ENCODE peak calls at places on chromosomes 2 and 18, in seven cellular contexts. D is sigmoid colon, Z is lung, R is fibroblast of villous mesenchyme, L is BE2C, O is cardiac muscle cell, W is heart left ventricle. C is an unnamed sample.

GRCh38 chr2:128736046-128736688 is 417.5 kb upstream of the HS6ST1 start:
- DNase-seq in D (no peak), Z (no peak), R (no peak), L (peak), O (peak), W (no peak), C (peak)

GRCh38 chr2:69964353-69964831 is 3.0 kb upstream of the ASPRV1 start:
- DNase-seq in D (no peak), Z (no peak), R (no peak), L (no peak), O (no peak), W (no peak), C (no peak)

GRCh38 chr2:231531408-231532188 is 1.4 kb upstream of the NMUR1 start:
- DNase-seq in D (peak), Z (no peak), R (peak), L (no peak), O (no peak), W (no peak), C (no peak)

GRCh38 chr2:214630402-214631035 is 179.0 kb downstream of the BARD1 start:
- DNase-seq in D (no peak), Z (no peak), R (no peak), L (no peak), O (no peak), W (no peak), C (no peak)

GRCh38 chr2:236601306-236602202 is 31.9 kb downstream of the ACKR3 start:
- DNase-seq in D (no peak), Z (no peak), R (no peak), L (no peak), O (no peak), W (no peak), C (no peak)

GRCh38 chr2:42928692-42929576 is 136.6 kb upstream of the HAAO start:
- DNase-seq in D (no peak), Z (no peak), R (peak), L (peak), O (peak), W (no peak), C (no peak)

GRCh38 chr18:63603772-63604171 is 16.6 kb downstream of the SERPINB13 start:
- DNase-seq in D (no peak), Z (no peak), R (peak), L (no peak), O (no peak), W (no peak), C (no peak)

GRCh38 chr18:26863921-26864497 is 1.5 kb downstream of the AQP4 start:
- DNase-seq in D (no peak), Z (peak), R (no peak), L (no peak), O (no peak), W (no peak), C (no peak)

GRCh38 chr2:7989823-7990222 is 692.0 kb upstream of the ID2 start:
- DNase-seq in D (no peak), Z (no peak), R (no peak), L (no peak), O (no peak), W (no peak), C (no peak)

GRCh38 chr2:58767833-58768726 is 527.0 kb upstream of the FANCL start:
- DNase-seq in D (no peak), Z (no peak), R (no peak), L (no peak), O (no peak), W (no peak), C (no peak)

GRCh38 chr2:86087936-86088850 is 17.5 kb downstream of the POLR1A start:
- DNase-seq in D (no peak), Z (no peak), R (no peak), L (peak), O (no peak), W (no peak), C (no peak)

GRCh38 chr2:26184555-26185303 is 11.8 kb downstream of the GAREM2 start:
- DNase-seq in D (peak), Z (peak), R (peak), L (no peak), O (peak), W (peak), C (peak)

GRCh38 chr2:222318026-222318711 is 19.4 kb upstream of the PAX3 start:
- DNase-seq in D (no peak), Z (no peak), R (peak), L (peak), O (peak), W (no peak), C (peak)

GRCh38 chr2:41932241-41933034 is 115.4 kb upstream of the PKDCC start:
- DNase-seq in D (peak), Z (peak), R (peak), L (peak), O (peak), W (peak), C (peak)

GRCh38 chr2:68885074-68885810 is 14.0 kb upstream of the BMP10 start:
- DNase-seq in D (no peak), Z (no peak), R (no peak), L (no peak), O (no peak), W (no peak), C (no peak)

GRCh38 chr18:38047820-38048219 is 482.2 kb upstream of the CELF4 start:
- DNase-seq in D (no peak), Z (no peak), R (no peak), L (no peak), O (no peak), W (no peak), C (no peak)
- TF ChIP-seq CTCF in D (no peak), Z (no peak), R (no peak), L (peak), O (no peak), W (no peak), C (no peak)

DNA sequence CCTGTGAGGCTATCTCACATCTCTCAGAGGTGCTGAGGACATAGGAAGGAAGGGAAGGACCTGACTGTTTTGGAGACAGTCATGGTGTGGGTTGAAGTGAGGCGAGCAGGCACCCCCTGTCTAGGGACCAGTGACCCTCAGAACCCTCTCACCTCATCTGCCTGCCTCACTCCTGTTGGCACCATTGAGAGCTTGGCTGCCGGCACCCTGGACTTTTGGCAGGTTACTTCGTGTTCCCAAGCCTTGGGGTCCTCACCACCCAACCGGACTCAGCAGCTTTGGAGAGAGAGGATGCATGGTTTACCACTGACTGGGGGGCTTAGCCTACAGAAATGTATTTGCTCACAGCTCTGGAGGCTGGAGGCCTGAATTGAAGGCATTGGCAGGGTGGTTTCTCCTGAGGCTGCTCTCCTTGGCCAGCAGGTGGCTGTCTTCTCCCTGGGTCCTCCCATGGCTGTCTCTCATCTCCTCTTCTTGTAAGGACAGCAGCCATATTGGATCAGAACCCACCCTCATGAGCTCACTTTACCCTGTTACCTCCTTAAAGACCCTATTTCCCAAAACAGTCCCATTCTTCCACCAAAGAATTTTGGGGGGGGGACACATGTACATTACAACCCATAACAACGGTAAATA is 142.0 kb downstream of the TSN start:
- DNase-seq in D (no peak), Z (no peak), R (peak), L (peak), O (peak), W (no peak), C (no peak)
- TF ChIP-seq CTCF in D (no peak), Z (no peak), R (peak), L (peak), O (peak), W (no peak), C (peak)

GRCh38 chr2:60313470-60314172 is 239.8 kb downstream of the BCL11A start:
- DNase-seq in D (no peak), Z (no peak), R (no peak), L (no peak), O (no peak), W (no peak), C (peak)
- TF ChIP-seq CTCF in D (no peak), Z (no peak), R (no peak), L (no peak), O (no peak), W (no peak), C (no peak)

GRCh38 chr2:101546376-101547058 is 71.6 kb upstream of the RFX8 start:
- DNase-seq in D (no peak), Z (no peak), R (peak), L (no peak), O (peak), W (no peak), C (no peak)
- TF ChIP-seq CTCF in D (no peak), Z (no peak), R (no peak), L (no peak), O (no peak), W (no peak), C (no peak)

DNA sequence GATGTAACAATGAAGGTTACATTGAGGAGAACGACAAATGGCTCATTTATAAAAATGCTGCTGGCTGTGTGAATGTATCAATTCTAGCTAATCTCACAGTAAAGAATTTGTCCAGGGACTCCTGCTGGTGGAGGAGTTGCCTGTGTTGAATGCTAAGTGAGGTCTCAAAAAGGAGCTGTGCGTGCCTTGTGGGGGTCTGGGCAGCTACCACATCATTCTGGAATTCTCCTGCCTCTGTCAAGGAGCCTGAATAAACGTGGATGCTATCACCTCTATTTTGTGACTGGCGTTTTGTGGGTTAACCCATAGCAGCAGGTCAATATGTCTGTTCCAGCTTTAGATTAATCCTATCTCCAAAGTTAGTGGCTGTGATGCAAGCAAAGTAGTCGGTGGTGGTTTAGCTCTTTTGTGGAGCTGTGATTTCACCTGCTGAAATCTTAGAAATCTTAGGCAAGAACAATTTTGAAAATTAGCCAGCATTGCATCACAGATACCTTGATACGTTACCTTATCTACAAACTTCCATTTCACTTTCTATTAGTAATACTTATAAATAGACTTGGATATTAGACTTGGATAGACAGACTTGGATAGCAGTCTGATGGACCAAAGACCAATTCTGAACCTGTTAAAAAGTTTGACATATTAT is 96.8 kb downstream of the MTCL1 start:
- DNase-seq in D (no peak), Z (no peak), R (peak), L (no peak), O (no peak), W (no peak), C (no peak)
- TF ChIP-seq CTCF in D (no peak), Z (no peak), R (no peak), L (no peak), O (no peak), W (no peak), C (no peak)

GRCh38 chr2:103459302-103459701 is 697.5 kb downstream of the TMEM182 start:
- DNase-seq in D (no peak), Z (no peak), R (no peak), L (no peak), O (no peak), W (no peak), C (no peak)
- TF ChIP-seq CTCF in D (no peak), Z (no peak), R (no peak), L (no peak), O (no peak), W (no peak), C (no peak)

GRCh38 chr2:105990624-105991023 is 203.5 kb downstream of the UXS1 start:
- DNase-seq in D (no peak), Z (no peak), R (no peak), L (no peak), O (no peak), W (no peak), C (no peak)
- TF ChIP-seq CTCF in D (no peak), Z (no peak), R (no peak), L (no peak), O (no peak), W (no peak), C (no peak)

DNA sequence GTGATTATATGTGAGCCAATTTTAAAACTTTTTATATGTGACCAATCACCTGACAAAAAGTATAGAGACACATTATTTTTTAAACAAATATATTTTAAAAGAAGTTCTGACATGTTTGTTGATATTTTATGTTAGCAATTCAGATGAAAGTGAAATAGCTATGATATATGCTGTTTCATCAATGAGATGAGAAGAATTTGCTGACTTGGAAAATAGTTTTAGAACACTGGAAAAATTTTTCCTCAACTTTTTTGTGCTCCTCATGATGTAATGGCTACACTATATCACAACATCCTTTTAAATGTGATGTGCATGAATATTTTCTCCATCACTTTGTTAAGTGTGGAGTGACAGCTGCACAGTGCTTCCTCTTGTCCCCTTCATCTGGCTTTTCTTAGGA is 434.0 kb downstream of the PLCL1 start:
- DNase-seq in D (no peak), Z (no peak), R (no peak), L (no peak), O (no peak), W (no peak), C (no peak)
- TF ChIP-seq CTCF in D (no peak), Z (no peak), R (no peak), L (no peak), O (no peak), W (no peak), C (no peak)

DNA sequence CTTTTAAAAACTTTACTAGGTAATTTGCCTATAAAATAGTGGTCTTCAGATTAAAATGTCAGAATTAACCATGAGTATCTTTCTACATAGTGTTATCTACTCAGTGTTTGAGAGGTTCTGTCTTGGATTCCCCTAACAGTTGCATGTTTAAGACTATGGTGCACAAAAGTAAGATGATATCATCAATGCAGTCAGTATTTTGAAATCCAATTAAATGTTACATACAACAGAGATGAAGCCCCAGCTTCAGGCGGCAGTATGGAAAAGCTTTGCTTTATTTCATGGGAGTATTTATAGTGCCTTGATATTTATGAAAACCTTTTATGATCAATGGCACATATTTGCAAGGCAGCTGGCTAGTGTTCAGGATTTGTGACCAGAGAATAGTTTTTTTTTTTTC is 319.5 kb upstream of the UBE2E3 start:
- DNase-seq in D (no peak), Z (no peak), R (no peak), L (no peak), O (no peak), W (no peak), C (no peak)
- TF ChIP-seq CTCF in D (no peak), Z (no peak), R (no peak), L (no peak), O (no peak), W (no peak), C (no peak)

GRCh38 chr18:48682768-48683167 is 143.9 kb downstream of the CTIF start:
- DNase-seq in D (no peak), Z (no peak), R (no peak), L (no peak), O (no peak), W (no peak), C (no peak)

GRCh38 chr18:48678237-48679115 is 139.6 kb downstream of the CTIF start:
- DNase-seq in D (peak), Z (no peak), R (no peak), L (no peak), O (no peak), W (no peak), C (no peak)

GRCh38 chr18:48679236-48679635 is 140.4 kb downstream of the CTIF start:
- DNase-seq in D (no peak), Z (no peak), R (no peak), L (no peak), O (peak), W (no peak), C (no peak)

GRCh38 chr18:48680871-48681270 is 142.0 kb downstream of the CTIF start:
- DNase-seq in D (peak), Z (no peak), R (no peak), L (no peak), O (peak), W (peak), C (no peak)

DNA sequence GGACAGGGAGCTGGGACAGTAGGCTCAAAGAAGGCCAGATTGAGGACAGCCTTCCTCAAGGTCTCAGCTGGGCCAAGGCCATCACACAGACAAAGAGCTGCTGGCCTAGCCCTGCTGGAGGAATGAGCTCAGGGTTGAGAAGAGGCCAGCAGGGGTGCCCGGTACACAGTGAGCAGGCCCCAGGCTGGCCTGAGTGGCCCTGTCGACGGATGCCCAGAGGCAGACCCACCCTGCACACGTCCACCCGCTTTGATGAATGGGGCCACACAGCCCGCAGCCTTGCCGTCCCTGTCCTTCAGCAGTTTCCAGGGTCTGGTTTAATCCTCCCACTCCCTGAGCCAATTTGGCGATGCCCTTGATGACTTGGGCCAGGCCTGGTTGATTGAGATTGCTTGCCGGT is 141.5 kb downstream of the CTIF start:
- DNase-seq in D (no peak), Z (no peak), R (no peak), L (no peak), O (no peak), W (no peak), C (no peak)
- TF ChIP-seq CTCF in D (no peak), Z (no peak), R (no peak), L (no peak), O (no peak), W (no peak), C (no peak)